ENCODE peak calls at places on chromosomes 2 and 18, in four cellular contexts. D, Q, V and A are unnamed samples.

GRCh38 chr2:159129807-159130206 is 156.7 kb downstream of the WDSUB1 start:
- DNase-seq in D (no peak), V (no peak), Q (no peak), A (no peak)

GRCh38 chr18:66867653-66868052 is 263.8 kb upstream of the CDH19 start:
- DNase-seq in Q (no peak), D (peak; percentile 33), V (no peak), A (peak; percentile 0)

GRCh38 chr2:224523626-224524577 is 61.3 kb downstream of the CUL3 start:
- DNase-seq in V (no peak), Q (no peak), D (peak; percentile 37), A (no peak)

GRCh38 chr2:227612546-227613271 is 1.9 kb downstream of the SCYGR3 start:
- DNase-seq in D (no peak), V (no peak), Q (no peak), A (no peak)

GRCh38 chr2:105239924-105240323 is 1.6 kb upstream of the GPR45 start:
- DNase-seq in V (no peak), Q (no peak), D (peak; percentile 83), A (peak; percentile 88)

GRCh38 chr18:79784071-79784913 is 13.4 kb upstream of the KCNG2 start:
- DNase-seq in D (no peak), V (no peak), Q (no peak), A (no peak)

GRCh38 chr2:36478999-36479398 is 119.0 kb downstream of the FEZ2 start:
- DNase-seq in V (no peak), Q (no peak), D (no peak), A (no peak)

GRCh38 chr18:11366410-11366809 is 217.0 kb upstream of the PIEZO2 start:
- DNase-seq in Q (peak; percentile 46), V (no peak), D (peak; percentile 86), A (peak; percentile 11)

GRCh38 chr2:217277646-217278048 is 417.8 kb upstream of the TNP1 start:
- DNase-seq in Q (no peak), V (no peak), D (peak; percentile 98), A (peak; percentile 99)

GRCh38 chr2:170176212-170176611 is 1.7 kb upstream of the MYO3B start:
- DNase-seq in D (no peak), Q (no peak), V (no peak), A (no peak)

GRCh38 chr2:16546128-16546754 is 119.4 kb downstream of the CYRIA start:
- DNase-seq in Q (peak; percentile 32), V (no peak), D (peak; percentile 55), A (peak; percentile 33)

GRCh38 chr2:208373460-208374089 is 33.0 kb upstream of the PTH2R start:
- DNase-seq in D (peak; percentile 61), Q (peak; percentile 64), V (peak; percentile 33), A (peak; percentile 70)

GRCh38 chr2:233486778-233487552 is 79.6 kb downstream of the USP40 start:
- DNase-seq in D (peak; percentile 58), Q (no peak), V (no peak), A (peak; percentile 70)

GRCh38 chr2:96090527-96090926 is 25.8 kb downstream of the ADRA2B start:
- DNase-seq in V (no peak), D (peak; percentile 9), Q (no peak), A (no peak)

GRCh38 chr2:132547089-132547687 is 122.8 kb downstream of the LYPD1 start:
- DNase-seq in D (peak; percentile 72), V (peak; percentile 69), Q (peak; percentile 59), A (peak; percentile 88)